ENCODE peak calls at places on chromosomes 12 and 14, in six cellular contexts. N is Ammon's horn; O is C1 segment of cervical spinal cord; Q is type B pancreatic cell; P is stimulated activated CD4-positive, alpha-beta T cell treated with anti-CD3 and anti-CD28 coated beads, Interleukin-15, amount 100 ng/mL, for 24 hours; Z is cerebellar cortex. C is an unnamed sample.

GRCh38 chr12:48388938-48389337 is 38.2 kb upstream of the ZNF641 start:
- DNase-seq in N (no peak), O (no peak), Q (no peak), P (no peak), Z (no peak), C (no peak)

GRCh38 chr12:132608231-132609171 is 1.9 kb downstream of the LRCOL1 start:
- DNase-seq in N (no peak), O (no peak), Q (no peak), P (no peak), Z (no peak), C (no peak)

GRCh38 chr14:55638665-55639064 is 58.7 kb downstream of the KTN1 start:
- DNase-seq in N (no peak), O (no peak), Q (no peak), P (no peak), Z (no peak), C (no peak)

GRCh38 chr14:67357583-67358354 is 1.8 kb downstream of the ATP6V1D start:
- DNase-seq in N (no peak), O (no peak), Q (no peak), P (no peak), Z (no peak), C (no peak)

GRCh38 chr12:67428431-67428830 is 159.3 kb downstream of the CAND1 start:
- DNase-seq in N (no peak), O (no peak), Q (no peak), P (no peak), Z (no peak), C (no peak)

GRCh38 chr14:79947440-79947839 is 263.9 kb downstream of the DIO2 start:
- DNase-seq in N (no peak), O (no peak), Q (no peak), P (no peak), Z (no peak), C (no peak)

GRCh38 chr12:11663128-11663527 is 13.7 kb downstream of the ETV6 start:
- DNase-seq in N (peak), O (no peak), Q (no peak), P (no peak), Z (no peak), C (no peak)

GRCh38 chr12:54565658-54566552 is 16.5 kb downstream of the PDE1B start:
- DNase-seq in N (no peak), O (no peak), Q (no peak), P (no peak), Z (no peak), C (no peak)

GRCh38 chr12:119828300-119828699 is 48.8 kb downstream of the CIT start:
- DNase-seq in N (no peak), O (no peak), Q (no peak), P (no peak), Z (no peak), C (no peak)

GRCh38 chr14:51962678-51963077 is 26.7 kb upstream of the RTRAF start:
- DNase-seq in N (no peak), O (no peak), Q (no peak), P (no peak), Z (no peak), C (no peak)

GRCh38 chr14:51304956-51305355 is 64.9 kb downstream of the TMX1 start:
- DNase-seq in N (no peak), O (no peak), Q (no peak), P (peak), Z (no peak), C (no peak)

GRCh38 chr12:11812558-11813421 is 163.3 kb downstream of the ETV6 start:
- DNase-seq in N (peak), O (no peak), Q (no peak), P (peak), Z (no peak), C (no peak)

GRCh38 chr12:81086342-81086741 is 8.5 kb downstream of the ACSS3 start:
- DNase-seq in N (no peak), O (no peak), Q (no peak), P (no peak), Z (no peak), C (no peak)

GRCh38 chr12:66188584-66189475 is at the start of gene IRAK3:
- DNase-seq in N (peak), O (no peak), Q (no peak), P (peak), Z (no peak), C (no peak)

GRCh38 chr12:46679754-46680153 is 146.0 kb downstream of the SLC38A4 start:
- DNase-seq in N (no peak), O (no peak), Q (no peak), P (no peak), Z (no peak), C (no peak)

GRCh38 chr14:104126753-104127152 is 11.6 kb upstream of the KIF26A start:
- DNase-seq in N (no peak), O (no peak), Q (no peak), P (no peak), Z (no peak), C (no peak)

GRCh38 chr14:22871962-22872832 is 657 bp downstream of the LRP10 start:
- DNase-seq in N (peak), O (no peak), Q (peak), P (peak), Z (peak), C (peak)

GRCh38 chr12:70417121-70417520 is 51.0 kb downstream of the KCNMB4 start:
- DNase-seq in N (no peak), O (no peak), Q (no peak), P (no peak), Z (peak), C (no peak)

GRCh38 chr14:60777856-60778578 is 43.5 kb downstream of the MNAT1 start:
- DNase-seq in N (no peak), O (no peak), Q (no peak), P (no peak), Z (no peak), C (no peak)

GRCh38 chr12:49651855-49652254 is 28.5 kb downstream of the PRPF40B start:
- DNase-seq in N (no peak), O (no peak), Q (no peak), P (no peak), Z (peak), C (no peak)

GRCh38 chr12:101018540-101018939 is 191.5 kb downstream of the SLC5A8 start:
- DNase-seq in N (no peak), O (no peak), Q (no peak), P (no peak), Z (no peak), C (no peak)

GRCh38 chr14:53894456-53894855 is 62.2 kb downstream of the BMP4 start:
- DNase-seq in N (no peak), O (no peak), Q (no peak), P (no peak), Z (no peak), C (no peak)

GRCh38 chr14:33930464-33930863 is 20.4 kb downstream of the EGLN3 start:
- DNase-seq in N (no peak), O (no peak), Q (no peak), P (no peak), Z (no peak), C (no peak)

GRCh38 chr12:22702690-22703089 is 77.7 kb downstream of the ETNK1 start:
- DNase-seq in N (no peak), O (no peak), Q (no peak), P (no peak), Z (no peak), C (no peak)

GRCh38 chr12:45669093-45669492 is 60.4 kb upstream of the ARID2 start:
- DNase-seq in N (no peak), O (no peak), Q (no peak), P (no peak), Z (no peak), C (no peak)

GRCh38 chr12:109835827-109836226 is 2.6 kb upstream of the TRPV4 start:
- DNase-seq in N (no peak), O (no peak), Q (no peak), P (no peak), Z (no peak), C (no peak)

GRCh38 chr12:15979096-15980091 is 68.3 kb downstream of the DERA start:
- DNase-seq in N (no peak), O (no peak), Q (no peak), P (no peak), Z (peak), C (no peak)

GRCh38 chr12:63420206-63420644 is 248.1 kb downstream of the DPY19L2 start:
- DNase-seq in N (no peak), O (no peak), Q (no peak), P (peak), Z (peak), C (no peak)

GRCh38 chr14:75459099-75459741 is 31.4 kb downstream of the JDP2 start:
- DNase-seq in N (peak), O (no peak), Q (no peak), P (no peak), Z (no peak), C (no peak)

GRCh38 chr14:94689218-94689984 is 77.2 kb downstream of the SERPINA3 start:
- DNase-seq in N (peak), O (peak), Q (peak), P (peak), Z (peak), C (peak)

GRCh38 chr14:86787782-86788181 is 1205.2 kb downstream of the GALC start:
- DNase-seq in N (no peak), O (no peak), Q (no peak), P (no peak), Z (no peak), C (no peak)

GRCh38 chr14:102777711-102778615 is 714 bp downstream of the TRAF3 start:
- DNase-seq in N (peak), O (no peak), Q (no peak), P (peak), Z (no peak), C (no peak)

GRCh38 chr12:75961878-75962277 is 69.7 kb downstream of the PHLDA1 start:
- DNase-seq in N (no peak), O (no peak), Q (no peak), P (no peak), Z (no peak), C (no peak)